ENCODE peak calls at places on chromosome 7, in four cellular contexts. Q is transverse colon, C is suprapubic skin, J is HepG2. U is an unnamed sample.

GRCh38 chr7:22357311-22358175 is 589 bp upstream of the RAPGEF5 start:
- DNase-seq in J (peak; percentile 84), Q (peak; percentile 58), C (no peak), U (no peak)

GRCh38 chr7:125602441-125602840 is 672.8 kb upstream of the POT1 start:
- DNase-seq in J (no peak), Q (no peak), C (no peak), U (no peak)

GRCh38 chr7:76048668-76048988 is 722 bp downstream of the MDH2 start:
- DNase-seq in Q (peak; percentile 19), C (no peak), J (no peak), U (peak; percentile 34)

GRCh38 chr7:121800916-121801675 is 71.9 kb upstream of the PTPRZ1 start:
- DNase-seq in C (no peak), Q (no peak), J (no peak), U (no peak)

GRCh38 chr7:82726038-82726800 is 282.6 kb upstream of the CACNA2D1 start:
- DNase-seq in Q (no peak), C (no peak), J (no peak), U (no peak)

GRCh38 chr7:54643064-54643463 is 100.9 kb downstream of the VSTM2A start:
- DNase-seq in Q (no peak), C (no peak), J (no peak), U (no peak)

GRCh38 chr7:90771281-90771680 is 175.2 kb downstream of the CDK14 start:
- DNase-seq in Q (no peak), J (no peak), C (no peak), U (no peak)

GRCh38 chr7:52735656-52736055 is 299.8 kb upstream of the POM121L12 start:
- DNase-seq in Q (no peak), C (no peak), J (no peak), U (no peak)

GRCh38 chr7:37916673-37917660 is at the start of gene SFRP4:
- DNase-seq in C (no peak), J (peak; percentile 76), Q (peak; percentile 35), U (no peak)

GRCh38 chr7:134613623-134614347 is 32.9 kb upstream of the BPGM start:
- DNase-seq in C (no peak), Q (no peak), J (no peak), U (no peak)

GRCh38 chr7:114413741-114414140 is 874 bp upstream of the FOXP2 start:
- DNase-seq in J (no peak), Q (no peak), C (no peak), U (no peak)

GRCh38 chr7:36216063-36216684 is 63.1 kb downstream of the EEPD1 start:
- DNase-seq in C (peak; percentile 16), J (peak; percentile 75), Q (peak; percentile 46), U (no peak)

GRCh38 chr7:41890631-41891265 is 187.9 kb upstream of the INHBA start:
- DNase-seq in C (no peak), J (no peak), Q (no peak), U (no peak)

DNA sequence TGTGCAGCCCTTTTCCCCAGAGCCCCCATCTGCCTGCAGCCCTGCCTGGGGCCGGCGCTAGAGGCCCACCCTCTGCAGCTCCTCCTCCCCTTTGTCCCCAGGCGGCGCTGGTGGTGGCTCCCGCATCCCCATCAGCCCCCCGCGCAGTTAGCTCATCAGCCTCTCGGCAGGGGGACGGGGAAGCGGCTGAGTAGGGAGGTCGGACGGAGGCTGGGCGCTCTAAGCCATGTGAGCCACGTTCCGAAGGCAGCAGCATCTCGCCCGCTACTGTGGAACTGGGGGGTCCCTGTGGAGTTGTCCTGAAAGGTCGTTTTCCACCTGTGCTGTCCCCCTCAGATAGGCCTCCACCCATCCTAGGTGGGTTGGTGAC is 29.0 kb downstream of the GBX1 start:
- DNase-seq in J (no peak), Q (peak; percentile 4), C (peak; percentile 76), U (no peak)
- TF ChIP-seq POLR2AphosphoS5 in J (no peak), Q (no peak), C (no peak), U (no peak)

DNA sequence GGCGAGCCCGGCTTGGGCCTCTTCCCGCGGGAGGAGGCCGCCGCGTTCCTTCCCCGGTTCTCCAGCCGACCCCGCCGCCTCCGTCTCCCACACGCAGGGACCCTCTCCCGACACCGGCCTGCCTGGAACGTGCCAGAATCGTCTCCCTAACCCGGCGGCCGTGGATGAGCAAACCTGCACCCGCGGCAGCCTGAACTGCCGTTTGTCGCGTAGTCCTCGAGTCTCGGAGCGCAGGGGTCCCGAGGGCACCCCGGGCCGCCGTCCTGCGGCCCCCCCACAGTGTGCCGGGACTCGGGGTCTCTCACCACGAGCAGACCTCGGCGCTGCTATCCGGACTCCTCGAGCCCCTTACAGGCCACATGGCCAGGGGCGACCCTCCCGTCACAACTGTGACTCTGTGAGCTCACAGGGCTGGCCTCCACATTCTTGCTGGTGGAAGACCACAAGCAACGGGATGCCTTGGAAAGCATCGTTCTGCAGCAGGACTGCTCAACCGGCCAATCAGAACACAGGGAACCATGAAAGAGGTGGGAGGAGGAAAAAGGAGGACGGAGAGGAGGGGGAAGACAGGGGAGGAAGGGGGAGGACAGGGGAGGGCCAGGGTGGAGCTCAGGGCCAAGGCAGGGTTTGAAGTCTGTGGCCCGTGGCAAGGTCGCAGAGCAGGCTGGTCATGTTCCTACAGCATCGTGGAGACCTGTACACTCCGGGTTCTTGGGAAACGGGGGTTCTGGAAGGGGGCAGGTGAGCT is 276.9 kb downstream of the DNAJB6 start:
- DNase-seq in J (no peak), Q (no peak), C (no peak), U (no peak)
- TF ChIP-seq POLR2A in J (no peak), Q (no peak), C (no peak), U (no peak)

GRCh38 chr7:24911213-24911603 is 68.8 kb downstream of the OSBPL3 start:
- DNase-seq in C (no peak), J (no peak), Q (no peak), U (no peak)
- TF ChIP-seq EP300 in C (no peak), J (no peak), Q (no peak), U (no peak)

DNA sequence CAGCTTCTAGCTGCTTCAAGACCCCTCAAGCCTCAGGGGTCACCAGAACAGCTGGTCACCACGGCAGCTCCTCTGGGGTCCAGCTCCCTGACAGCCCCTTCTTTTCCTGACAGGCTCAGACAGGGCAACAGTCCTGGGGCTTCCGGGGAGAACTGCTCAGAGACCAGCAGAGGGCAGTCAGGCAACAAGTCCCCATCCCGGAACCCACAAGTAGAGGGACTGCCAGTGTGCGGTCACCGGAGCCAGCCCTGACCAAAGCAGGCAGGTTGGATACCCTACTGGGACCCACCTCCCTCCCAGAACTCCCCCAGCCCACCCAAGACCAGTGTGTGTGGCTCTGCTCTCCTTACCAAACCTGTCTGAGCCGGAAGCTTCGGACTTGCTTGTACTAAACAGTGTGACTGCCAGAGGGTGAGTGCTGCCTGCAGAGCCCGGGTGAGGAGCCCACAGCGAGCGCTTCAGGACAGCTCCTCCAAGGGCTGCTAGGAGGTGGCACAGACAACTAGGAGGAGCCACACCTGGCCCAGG is 40.3 kb downstream of the YKT6 start:
- DNase-seq in Q (peak; percentile 74), J (peak; percentile 77), C (no peak), U (peak; percentile 75)
- TF ChIP-seq POLR2AphosphoS5 in Q (no peak), J (no peak), C (no peak), U (no peak)

GRCh38 chr7:18455644-18456043 is 39.9 kb upstream of the HDAC9 start:
- DNase-seq in Q (no peak), J (no peak), C (no peak), U (no peak)
- TF ChIP-seq POLR2A in Q (no peak), J (no peak), C (no peak), U (no peak)

GRCh38 chr7:2523941-2524807 is 4.6 kb downstream of the LFNG start:
- DNase-seq in J (peak; percentile 62), Q (peak; percentile 95), C (no peak), U (peak; percentile 97)
- TF ChIP-seq EP300 in J (no peak), Q (peak; percentile 96), C (no peak), U (no peak)

DNA sequence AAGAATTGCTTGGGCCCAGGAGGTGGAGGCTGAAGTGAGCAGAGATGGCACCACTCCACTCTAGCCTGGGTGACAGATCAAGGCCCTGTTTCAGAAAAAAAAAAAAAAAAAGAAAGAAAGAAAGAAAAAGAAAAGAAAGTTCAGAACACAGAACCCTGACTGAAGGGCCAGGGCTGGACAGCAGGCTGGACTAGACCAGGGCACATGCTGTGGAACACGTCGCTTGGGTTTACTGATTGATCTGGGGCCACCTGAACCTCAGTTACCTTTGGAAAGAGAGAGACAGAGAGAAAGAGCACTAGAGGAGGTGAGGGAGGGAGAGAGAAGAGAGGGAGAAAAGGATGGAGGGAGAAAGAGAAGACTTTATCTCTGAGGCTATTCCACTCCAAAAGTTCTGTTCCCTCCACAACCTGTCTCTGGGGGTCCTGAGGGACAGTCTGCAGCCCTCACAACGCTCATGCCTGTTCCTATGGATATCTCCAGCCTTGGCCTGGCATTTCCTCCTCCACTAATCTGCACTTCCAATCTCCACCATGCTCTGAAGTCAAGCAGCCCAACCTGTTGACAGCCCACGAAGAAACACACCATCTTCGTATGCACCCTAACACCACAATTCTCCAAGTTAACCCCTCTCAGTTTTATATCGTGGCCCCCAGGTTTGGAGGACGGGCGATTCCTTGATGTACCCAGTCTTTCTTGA is 81.8 kb downstream of the COBL start:
- DNase-seq in J (no peak), Q (no peak), C (no peak), U (no peak)
- TF ChIP-seq POLR2AphosphoS5 in J (no peak), Q (no peak), C (no peak), U (no peak)

GRCh38 chr7:99672571-99672970 is 7.2 kb downstream of the CYP3A5 start:
- DNase-seq in J (no peak), C (no peak), Q (no peak), U (no peak)

GRCh38 chr7:99665312-99665759 is 14.5 kb downstream of the CYP3A5 start:
- DNase-seq in C (no peak), J (no peak), Q (no peak), U (no peak)

GRCh38 chr7:99665989-99666388 is 13.8 kb downstream of the CYP3A5 start:
- DNase-seq in J (no peak), C (no peak), Q (no peak), U (no peak)

GRCh38 chr7:99674995-99675742 is 4.6 kb downstream of the CYP3A5 start:
- DNase-seq in Q (no peak), J (no peak), C (no peak), U (no peak)

GRCh38 chr7:99669782-99670181 is 10.0 kb downstream of the CYP3A5 start:
- DNase-seq in Q (no peak), J (no peak), C (no peak), U (no peak)
- TF ChIP-seq POLR2A in Q (no peak), J (no peak), C (no peak), U (no peak)

U was measured in stomach.